ENCODE peak calls at places on chromosome 7, in five cellular contexts. F, P, H, B and A are unnamed samples.

GRCh38 chr7:53611043-53611442 is 575.6 kb downstream of the POM121L12 start:
- DNase-seq in F (no peak), P (no peak), H (no peak), B (no peak), A (no peak)

GRCh38 chr7:134695321-134695860 is 48.7 kb downstream of the BPGM start:
- DNase-seq in F (no peak), P (no peak), H (no peak), B (no peak), A (no peak)

GRCh38 chr7:98251251-98251843 is 685 bp downstream of the TECPR1 start:
- DNase-seq in F (no peak), P (peak; percentile 63), H (peak; percentile 17), B (no peak), A (no peak)

GRCh38 chr7:151777511-151777880 is 99.4 kb downstream of the PRKAG2 start:
- DNase-seq in F (no peak), P (no peak), H (no peak), B (no peak), A (no peak)

GRCh38 chr7:144384555-144385245 is 18.8 kb downstream of the NOBOX start:
- DNase-seq in F (no peak), P (no peak), H (no peak), B (peak; percentile 34), A (no peak)

GRCh38 chr7:20307901-20308300 is 22.8 kb upstream of the ITGB8 start:
- DNase-seq in F (no peak), P (no peak), H (no peak), B (no peak), A (no peak)

GRCh38 chr7:102044984-102045673 is 227.7 kb downstream of the CUX1 start:
- DNase-seq in F (peak; percentile 93), P (no peak), H (no peak), B (no peak), A (no peak)

GRCh38 chr7:129698516-129699418 is 87.2 kb downstream of the NRF1 start:
- DNase-seq in F (no peak), P (no peak), H (no peak), B (no peak), A (no peak)

GRCh38 chr7:82319674-82320118 is 123.9 kb downstream of the CACNA2D1 start:
- DNase-seq in F (peak; percentile 88), P (no peak), H (no peak), B (no peak), A (no peak)

DNA sequence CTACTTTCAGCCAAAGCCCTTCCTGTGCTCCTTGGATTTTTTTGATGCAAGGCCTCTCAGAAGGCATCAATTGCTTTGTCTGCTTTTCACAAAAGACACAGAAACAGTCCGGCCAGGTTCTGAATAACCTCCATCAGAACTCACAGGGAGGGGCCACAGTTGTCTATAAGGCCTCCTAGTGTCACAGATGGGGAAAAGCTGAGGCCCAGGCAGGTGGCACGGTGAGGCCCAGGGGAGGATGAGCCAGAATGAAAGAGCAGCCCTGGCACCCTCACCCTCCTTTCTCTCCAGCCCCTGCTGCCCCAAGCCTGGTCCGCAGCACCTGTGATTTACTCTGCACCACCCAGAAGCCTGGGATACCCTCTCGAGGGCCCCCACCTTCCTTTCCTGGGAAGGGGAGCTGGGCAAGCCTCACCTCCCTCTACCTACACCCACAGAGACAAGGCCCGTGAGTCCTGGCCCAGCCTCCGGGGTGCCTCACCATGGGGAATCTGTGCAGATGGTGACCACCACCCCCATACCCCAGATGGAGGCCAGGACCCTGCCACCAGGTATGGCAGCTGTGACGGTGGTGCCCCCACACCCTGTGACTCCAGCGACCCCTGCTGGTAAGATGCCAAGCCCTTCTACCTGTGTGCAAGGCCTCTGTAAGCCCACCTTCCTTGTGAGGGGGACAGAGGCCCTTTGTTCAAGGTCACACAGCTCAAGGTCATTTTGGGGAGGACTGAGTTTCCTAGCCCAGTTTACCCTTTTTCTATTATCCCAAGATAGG is 26.2 kb upstream of the ZNF467 start:
- DNase-seq in F (no peak), P (peak; percentile 35), H (peak; percentile 76), B (no peak), A (no peak)
- TF ChIP-seq MAFK in F (no peak), P (no peak), H (no peak), B (no peak), A (no peak)

DNA sequence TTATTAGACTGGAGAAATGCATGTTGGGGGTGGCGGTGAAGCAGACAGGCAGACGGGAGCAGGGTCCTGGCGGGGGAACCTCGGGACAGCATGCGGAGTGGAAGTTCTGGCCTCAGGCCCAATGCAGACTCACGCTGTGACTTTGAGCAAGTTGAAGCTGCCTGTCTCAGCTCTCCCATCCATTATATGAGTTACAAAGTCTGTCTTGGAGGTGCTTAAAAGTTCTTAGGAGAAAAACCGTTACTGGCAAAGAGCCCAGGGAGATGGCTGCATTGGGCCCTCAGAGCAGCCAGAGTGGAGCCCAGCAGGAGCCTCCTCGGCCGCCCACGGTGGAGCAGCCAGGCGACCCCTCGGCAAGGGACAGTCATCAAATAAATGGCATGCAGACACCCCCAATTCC is 509.5 kb downstream of the PLXNA4 start:
- DNase-seq in F (peak; percentile 48), P (no peak), H (no peak), B (no peak), A (no peak)
- TF ChIP-seq MAFK in F (no peak), P (no peak), H (no peak), B (no peak), A (no peak)

DNA sequence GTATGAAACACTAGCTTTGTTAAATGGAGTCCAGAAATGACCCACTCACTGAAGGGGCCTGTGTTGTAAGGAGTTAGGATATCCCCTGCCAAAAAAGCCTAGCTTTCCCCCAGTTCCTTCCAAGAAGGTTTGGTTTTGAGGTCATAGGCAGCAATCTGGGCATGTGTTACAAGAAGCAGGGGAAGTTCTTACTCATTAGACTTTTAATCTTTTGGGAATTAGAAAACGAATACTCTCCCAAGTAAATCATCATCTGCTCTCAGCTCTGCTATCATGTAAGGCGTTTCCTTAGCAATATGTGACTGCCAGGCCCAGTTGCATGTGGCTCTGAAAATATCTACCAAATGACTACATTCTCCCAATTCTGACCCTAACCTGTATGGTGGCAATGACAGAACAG is 3.7 kb downstream of the NOD1 start:
- DNase-seq in F (peak; percentile 84), P (no peak), H (no peak), B (no peak), A (no peak)
- TF ChIP-seq MAFK in F (no peak), P (no peak), H (no peak), B (no peak), A (no peak)

GRCh38 chr7:18405731-18406130 is 89.8 kb upstream of the HDAC9 start:
- DNase-seq in F (no peak), P (no peak), H (no peak), B (no peak), A (no peak)

GRCh38 chr7:18407385-18407784 is 88.2 kb upstream of the HDAC9 start:
- DNase-seq in F (no peak), P (no peak), H (no peak), B (no peak), A (no peak)

GRCh38 chr7:18413447-18413846 is 82.1 kb upstream of the HDAC9 start:
- DNase-seq in F (no peak), P (no peak), H (no peak), B (no peak), A (no peak)

GRCh38 chr7:18408868-18409267 is 86.7 kb upstream of the HDAC9 start:
- DNase-seq in F (no peak), P (no peak), H (no peak), B (no peak), A (no peak)

DNA sequence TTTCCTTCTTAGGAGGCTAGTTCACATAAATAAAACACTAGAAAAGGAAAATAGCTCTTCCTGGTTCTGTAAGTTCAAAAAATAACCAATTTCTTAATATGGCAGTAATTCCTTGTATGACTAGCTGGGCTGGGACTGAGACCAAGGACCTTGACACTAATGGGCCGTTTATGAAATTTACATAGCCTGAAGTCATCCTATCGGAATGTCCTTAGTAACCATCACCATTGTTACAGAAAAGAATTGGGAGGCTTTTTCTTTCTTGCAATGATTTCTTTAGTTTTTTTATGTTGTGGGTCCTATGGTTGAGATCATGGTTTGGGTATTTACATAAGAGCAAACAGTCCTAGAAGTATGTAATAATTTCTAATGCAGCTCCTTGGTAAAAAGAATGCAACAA is 87.1 kb upstream of the HDAC9 start:
- DNase-seq in F (peak; percentile 90), P (no peak), H (no peak), B (no peak), A (no peak)
- TF ChIP-seq MAFK in F (no peak), P (no peak), H (no peak), B (no peak), A (no peak)